ENCODE peak calls at places on chromosomes 6 and 20, in five cellular contexts. One of them, this sample, is unnamed.

GRCh38 chr6:132101550-132101949 is 150.4 kb upstream of the CCN2 start:
- DNase-seq in lower lobe of right lung: no peak
- DNase-seq in stomach: no peak
- DNase-seq in transverse colon: no peak
- DNase-seq in fibroblast of lung: peak
- DNase-seq in this sample: no peak

GRCh38 chr6:117907600-117908245 is 659 bp downstream of the SLC35F1 start:
- DNase-seq in lower lobe of right lung: peak
- DNase-seq in transverse colon: no peak
- DNase-seq in stomach: no peak
- DNase-seq in fibroblast of lung: peak
- DNase-seq in this sample: peak

GRCh38 chr20:22626501-22626900 is 42.1 kb upstream of the FOXA2 start:
- DNase-seq in stomach: no peak
- DNase-seq in transverse colon: no peak
- DNase-seq in fibroblast of lung: no peak
- DNase-seq in lower lobe of right lung: no peak
- DNase-seq in this sample: no peak

GRCh38 chr6:43916924-43917877 is 147.2 kb downstream of the VEGFA start:
- DNase-seq in stomach: peak
- DNase-seq in transverse colon: peak
- DNase-seq in lower lobe of right lung: peak
- DNase-seq in fibroblast of lung: no peak
- DNase-seq in this sample: peak

GRCh38 chr20:50189681-50190250 is 864 bp upstream of the CEBPB start:
- DNase-seq in fibroblast of lung: no peak
- DNase-seq in stomach: peak
- DNase-seq in transverse colon: peak
- DNase-seq in lower lobe of right lung: peak
- DNase-seq in this sample: peak

GRCh38 chr20:58889334-58890072 is 37.0 kb downstream of the GNAS start:
- DNase-seq in transverse colon: no peak
- DNase-seq in lower lobe of right lung: peak
- DNase-seq in stomach: no peak
- DNase-seq in fibroblast of lung: no peak
- DNase-seq in this sample: no peak

GRCh38 chr6:48135352-48136084 is 24.5 kb upstream of the PTCHD4 start:
- DNase-seq in stomach: no peak
- DNase-seq in transverse colon: no peak
- DNase-seq in lower lobe of right lung: no peak
- DNase-seq in fibroblast of lung: peak
- DNase-seq in this sample: no peak

GRCh38 chr20:42972591-42972990 is 217.1 kb downstream of the PTPRT start:
- DNase-seq in stomach: no peak
- DNase-seq in transverse colon: no peak
- DNase-seq in lower lobe of right lung: no peak
- DNase-seq in fibroblast of lung: no peak
- DNase-seq in this sample: no peak

GRCh38 chr20:10527781-10528180 is 92.7 kb downstream of the SLX4IP start:
- DNase-seq in lower lobe of right lung: no peak
- DNase-seq in stomach: no peak
- DNase-seq in fibroblast of lung: no peak
- DNase-seq in transverse colon: no peak
- DNase-seq in this sample: no peak

GRCh38 chr6:53718597-53719460 is 53.3 kb upstream of the KLHL31 start:
- DNase-seq in fibroblast of lung: peak
- DNase-seq in transverse colon: peak
- DNase-seq in stomach: peak
- DNase-seq in lower lobe of right lung: no peak
- DNase-seq in this sample: peak

GRCh38 chr20:44580581-44581268 is 1.7 kb upstream of the PKIG start:
- DNase-seq in lower lobe of right lung: no peak
- DNase-seq in transverse colon: no peak
- DNase-seq in stomach: no peak
- DNase-seq in fibroblast of lung: no peak
- DNase-seq in this sample: no peak

GRCh38 chr6:48098923-48099322 is 12.1 kb downstream of the PTCHD4 start:
- DNase-seq in lower lobe of right lung: no peak
- DNase-seq in transverse colon: no peak
- DNase-seq in stomach: no peak
- DNase-seq in fibroblast of lung: peak
- DNase-seq in this sample: peak

GRCh38 chr6:126811307-126811706 is 307.2 kb upstream of the RSPO3 start:
- DNase-seq in stomach: no peak
- DNase-seq in fibroblast of lung: peak
- DNase-seq in transverse colon: no peak
- DNase-seq in lower lobe of right lung: no peak
- DNase-seq in this sample: peak

GRCh38 chr6:23446394-23447001 is 679.5 kb upstream of the NRSN1 start:
- DNase-seq in fibroblast of lung: peak
- DNase-seq in lower lobe of right lung: no peak
- DNase-seq in transverse colon: no peak
- DNase-seq in stomach: no peak
- DNase-seq in this sample: no peak

GRCh38 chr6:104522533-104522932 is 337.2 kb downstream of the HACE1 start:
- DNase-seq in fibroblast of lung: no peak
- DNase-seq in stomach: no peak
- DNase-seq in lower lobe of right lung: no peak
- DNase-seq in transverse colon: no peak
- DNase-seq in this sample: no peak

GRCh38 chr6:56073315-56073714 is 174.1 kb downstream of the COL21A1 start:
- DNase-seq in stomach: no peak
- DNase-seq in lower lobe of right lung: no peak
- DNase-seq in fibroblast of lung: no peak
- DNase-seq in transverse colon: no peak
- DNase-seq in this sample: no peak

GRCh38 chr6:104750449-104750848 is 109.3 kb downstream of the HACE1 start:
- DNase-seq in transverse colon: no peak
- DNase-seq in fibroblast of lung: no peak
- DNase-seq in stomach: no peak
- DNase-seq in lower lobe of right lung: no peak
- DNase-seq in this sample: no peak

GRCh38 chr6:125944434-125944816 is 12.1 kb upstream of the HINT3 start:
- DNase-seq in transverse colon: peak
- DNase-seq in lower lobe of right lung: peak
- DNase-seq in stomach: peak
- DNase-seq in fibroblast of lung: peak
- DNase-seq in this sample: peak

GRCh38 chr6:109523478-109523877 is 40.5 kb upstream of the ZBTB24 start:
- DNase-seq in stomach: no peak
- DNase-seq in fibroblast of lung: peak
- DNase-seq in transverse colon: no peak
- DNase-seq in lower lobe of right lung: no peak
- DNase-seq in this sample: no peak

GRCh38 chr6:9126845-9127560 is 691.7 kb upstream of the SLC35B3 start:
- DNase-seq in lower lobe of right lung: no peak
- DNase-seq in stomach: no peak
- DNase-seq in fibroblast of lung: peak
- DNase-seq in transverse colon: no peak
- DNase-seq in this sample: no peak

GRCh38 chr6:139219746-139220145 is 72.1 kb downstream of the TXLNB start:
- DNase-seq in transverse colon: no peak
- DNase-seq in stomach: no peak
- DNase-seq in fibroblast of lung: no peak
- DNase-seq in lower lobe of right lung: no peak
- DNase-seq in this sample: no peak

GRCh38 chr6:28474441-28475219 is 31.3 kb upstream of the ZSCAN23 start:
- DNase-seq in stomach: no peak
- DNase-seq in lower lobe of right lung: no peak
- DNase-seq in transverse colon: no peak
- DNase-seq in fibroblast of lung: peak
- DNase-seq in this sample: no peak

GRCh38 chr6:14001329-14002012 is 76.7 kb downstream of the RNF182 start:
- DNase-seq in fibroblast of lung: peak
- DNase-seq in stomach: no peak
- DNase-seq in transverse colon: no peak
- DNase-seq in lower lobe of right lung: no peak
- DNase-seq in this sample: no peak

DNA sequence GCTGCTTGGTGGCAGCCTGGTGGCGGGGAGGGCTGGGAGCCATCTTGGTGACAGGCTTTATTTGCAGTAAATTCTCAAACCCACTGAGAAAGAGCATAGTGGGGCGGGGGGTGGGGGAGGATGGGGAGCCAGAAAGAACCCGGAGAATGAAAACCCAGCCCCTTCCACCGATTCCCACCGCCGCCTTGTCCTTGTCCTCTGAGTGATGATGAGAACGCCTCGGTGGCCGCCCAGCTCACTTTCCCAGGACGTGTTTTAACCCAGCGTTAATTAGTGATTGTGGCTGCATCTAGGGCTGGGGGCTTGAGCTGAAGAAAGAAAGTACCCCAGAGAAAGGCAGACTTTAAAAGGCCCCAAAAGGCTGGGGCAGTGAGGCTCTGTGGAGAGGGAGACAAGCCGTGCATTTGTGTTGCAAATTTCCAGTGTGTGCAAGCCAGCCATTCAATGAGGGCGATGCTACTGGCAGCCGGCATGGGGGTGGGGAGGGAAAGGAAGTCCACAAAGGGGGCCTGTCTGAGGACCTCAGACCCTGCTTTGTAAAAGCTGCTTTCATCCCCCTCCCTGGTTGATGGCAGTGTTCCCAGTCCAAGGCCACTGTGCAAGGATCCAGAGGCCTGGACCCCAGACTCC is 6.2 kb upstream of the GHRH start:
- DNase-seq in transverse colon: no peak
- DNase-seq in lower lobe of right lung: no peak
- DNase-seq in stomach: no peak
- DNase-seq in fibroblast of lung: no peak
- DNase-seq in this sample: no peak
- H3K4me3 ChIP-seq in transverse colon: no peak
- H3K4me3 ChIP-seq in lower lobe of right lung: no peak
- H3K4me3 ChIP-seq in stomach: no peak
- H3K4me3 ChIP-seq in fibroblast of lung: no peak
- H3K4me3 ChIP-seq in this sample: no peak

GRCh38 chr20:51910202-51911050 is 108.1 kb upstream of the SALL4 start:
- DNase-seq in transverse colon: no peak
- DNase-seq in fibroblast of lung: peak
- DNase-seq in lower lobe of right lung: no peak
- DNase-seq in stomach: no peak
- DNase-seq in this sample: no peak
- H3K4me3 ChIP-seq in transverse colon: no peak
- H3K4me3 ChIP-seq in fibroblast of lung: no peak
- H3K4me3 ChIP-seq in lower lobe of right lung: no peak
- H3K4me3 ChIP-seq in stomach: no peak
- H3K4me3 ChIP-seq in this sample: no peak

GRCh38 chr6:150185697-150186096 is 42.9 kb downstream of the PPP1R14C start:
- DNase-seq in lower lobe of right lung: peak
- DNase-seq in transverse colon: peak
- DNase-seq in stomach: no peak
- DNase-seq in fibroblast of lung: no peak
- DNase-seq in this sample: peak
- H3K4me3 ChIP-seq in lower lobe of right lung: no peak
- H3K4me3 ChIP-seq in transverse colon: no peak
- H3K4me3 ChIP-seq in stomach: no peak
- H3K4me3 ChIP-seq in fibroblast of lung: no peak
- H3K4me3 ChIP-seq in this sample: no peak

GRCh38 chr6:153146413-153146812 is 15.3 kb upstream of the RGS17 start:
- DNase-seq in lower lobe of right lung: no peak
- DNase-seq in transverse colon: no peak
- DNase-seq in fibroblast of lung: no peak
- DNase-seq in stomach: no peak
- DNase-seq in this sample: no peak

GRCh38 chr6:153145591-153145990 is 14.5 kb upstream of the RGS17 start:
- DNase-seq in transverse colon: no peak
- DNase-seq in fibroblast of lung: no peak
- DNase-seq in lower lobe of right lung: no peak
- DNase-seq in stomach: no peak
- DNase-seq in this sample: peak

GRCh38 chr6:153150767-153151440 is 19.8 kb upstream of the RGS17 start:
- DNase-seq in lower lobe of right lung: no peak
- DNase-seq in stomach: peak
- DNase-seq in fibroblast of lung: no peak
- DNase-seq in transverse colon: no peak
- DNase-seq in this sample: no peak

GRCh38 chr6:153150400-153150766 is 19.3 kb upstream of the RGS17 start:
- DNase-seq in lower lobe of right lung: no peak
- DNase-seq in transverse colon: no peak
- DNase-seq in stomach: no peak
- DNase-seq in fibroblast of lung: no peak
- DNase-seq in this sample: no peak
- H3K4me3 ChIP-seq in lower lobe of right lung: no peak
- H3K4me3 ChIP-seq in transverse colon: no peak
- H3K4me3 ChIP-seq in stomach: no peak
- H3K4me3 ChIP-seq in fibroblast of lung: no peak
- H3K4me3 ChIP-seq in this sample: no peak

DNA sequence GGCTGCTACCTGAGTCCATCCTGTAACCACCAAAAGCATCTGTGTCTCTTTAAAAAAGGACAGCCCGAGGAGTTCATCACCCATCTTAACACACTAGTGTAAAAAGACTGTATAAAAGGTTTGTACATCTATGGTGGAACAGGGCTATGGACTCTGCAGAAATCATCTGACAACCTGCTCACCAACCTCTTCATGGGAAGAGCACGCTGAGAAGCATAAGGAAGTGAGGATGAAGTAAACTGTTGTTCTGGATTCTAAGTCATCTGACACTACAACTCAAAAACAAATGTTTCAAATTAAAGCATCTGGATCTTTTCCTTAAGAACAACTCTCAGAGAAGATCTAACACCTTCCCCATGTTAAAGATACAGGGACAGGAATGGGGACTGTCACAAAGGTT is 5.4 kb downstream of the IFNGR1 start:
- DNase-seq in lower lobe of right lung: no peak
- DNase-seq in stomach: no peak
- DNase-seq in transverse colon: no peak
- DNase-seq in fibroblast of lung: no peak
- DNase-seq in this sample: no peak
- H3K4me3 ChIP-seq in lower lobe of right lung: peak
- H3K4me3 ChIP-seq in stomach: no peak
- H3K4me3 ChIP-seq in transverse colon: no peak
- H3K4me3 ChIP-seq in fibroblast of lung: peak
- H3K4me3 ChIP-seq in this sample: no peak

DNA sequence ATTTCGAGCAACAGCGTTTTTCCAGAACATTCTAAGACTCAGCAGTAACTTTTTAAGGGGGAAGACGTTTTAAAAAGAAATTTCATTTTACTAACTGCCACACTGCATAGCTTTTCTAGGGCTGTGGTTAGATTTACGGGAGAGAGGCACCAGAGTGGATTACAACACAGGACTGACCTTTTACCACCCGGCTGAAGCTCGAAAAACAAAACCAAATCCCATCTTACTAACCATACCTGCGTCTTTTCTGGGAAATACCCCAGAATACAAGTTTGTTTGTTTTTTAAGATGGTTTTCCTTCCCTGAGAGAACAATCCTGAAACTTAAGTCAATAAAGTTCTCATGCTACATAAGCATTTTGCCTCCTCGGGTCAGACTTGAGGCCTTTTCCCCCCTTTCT is 209.3 kb upstream of the SOX4 start:
- DNase-seq in lower lobe of right lung: no peak
- DNase-seq in stomach: no peak
- DNase-seq in transverse colon: no peak
- DNase-seq in fibroblast of lung: peak
- DNase-seq in this sample: peak
- H3K4me3 ChIP-seq in lower lobe of right lung: no peak
- H3K4me3 ChIP-seq in stomach: no peak
- H3K4me3 ChIP-seq in transverse colon: no peak
- H3K4me3 ChIP-seq in fibroblast of lung: no peak
- H3K4me3 ChIP-seq in this sample: no peak

This sample was measured in thyroid gland.